ENCODE peak calls at places on chromosomes 5 and 9, in nine cellular contexts. O, F, Z, P, G, W, U, J and Q are unnamed samples.

GRCh38 chr9:35096035-35096849 is at the start of gene PIGO:
- DNase-seq in O (peak), F (peak), Z (peak), P (peak), G (peak), W (peak), U (peak), J (peak), Q (peak)

GRCh38 chr5:127772531-127772930 is 69.3 kb downstream of the CCDC192 start:
- DNase-seq in O (no peak), F (no peak), Z (no peak), P (no peak), G (no peak), W (no peak), U (no peak), J (no peak), Q (no peak)

GRCh38 chr9:116377179-116377790 is 223.7 kb downstream of the PAPPA start:
- DNase-seq in O (no peak), F (peak), Z (no peak), P (no peak), G (no peak), W (no peak), U (no peak), J (peak), Q (peak)

GRCh38 chr5:13357937-13358336 is 586.6 kb downstream of the DNAH5 start:
- DNase-seq in O (no peak), F (no peak), Z (no peak), P (no peak), G (no peak), W (no peak), U (no peak), J (no peak), Q (no peak)

GRCh38 chr9:123689701-123690428 is 240.1 kb downstream of the DENND1A start:
- DNase-seq in O (no peak), F (no peak), Z (no peak), P (no peak), G (no peak), W (no peak), U (no peak), J (no peak), Q (no peak)

GRCh38 chr5:157266286-157267007 is 524 bp downstream of the CYFIP2 start:
- DNase-seq in O (peak), F (no peak), Z (peak), P (peak), G (no peak), W (peak), U (no peak), J (no peak), Q (no peak)

GRCh38 chr5:11894992-11895391 is 9.3 kb downstream of the CTNND2 start:
- DNase-seq in O (no peak), F (no peak), Z (no peak), P (no peak), G (no peak), W (no peak), U (no peak), J (no peak), Q (no peak)

GRCh38 chr9:4760122-4760521 is 19.1 kb upstream of the AK3 start:
- DNase-seq in O (no peak), F (no peak), Z (no peak), P (no peak), G (no peak), W (no peak), U (peak), J (no peak), Q (no peak)

GRCh38 chr5:50302815-50303490 is 138.1 kb downstream of the EMB start:
- DNase-seq in O (no peak), F (peak), Z (no peak), P (no peak), G (no peak), W (peak), U (no peak), J (no peak), Q (peak)

GRCh38 chr5:96330532-96331140 is 102.4 kb downstream of the PCSK1 start:
- DNase-seq in O (no peak), F (no peak), Z (no peak), P (no peak), G (no peak), W (no peak), U (no peak), J (no peak), Q (no peak)

GRCh38 chr9:127004946-127005769 is 90.6 kb downstream of the RALGPS1 start:
- DNase-seq in O (peak), F (no peak), Z (peak), P (peak), G (peak), W (no peak), U (no peak), J (no peak), Q (peak)

GRCh38 chr5:90824436-90824835 is 265.8 kb downstream of the ADGRV1 start:
- DNase-seq in O (no peak), F (no peak), Z (no peak), P (no peak), G (no peak), W (no peak), U (no peak), J (no peak), Q (no peak)